ENCODE peak calls at places on chromosomes 12 and 14, in seven cellular contexts. O, J, F, I, E, Y and S are unnamed samples.
A peak's percentile ranks its signal among the peaks of the same experiment; 100 is the strongest.

GRCh38 chr12:81245458-81245857 is 167.6 kb downstream of the ACSS3 start:
- DNase-seq in Y (no peak), F (no peak), I (peak; percentile 76), J (no peak), E (no peak), O (no peak), S (no peak)

GRCh38 chr12:106245767-106246166 is 2.1 kb downstream of the CKAP4 start:
- DNase-seq in E (no peak), O (no peak), Y (peak; percentile 80), F (peak; percentile 86), I (peak; percentile 49), J (no peak), S (peak; percentile 72)

GRCh38 chr14:53295985-53296582 is 143.0 kb upstream of the DDHD1 start:
- DNase-seq in O (no peak), Y (no peak), J (peak; percentile 57), I (no peak), F (no peak), E (peak; percentile 57), S (no peak)

GRCh38 chr12:30537228-30537627 is 158.4 kb downstream of the IPO8 start:
- DNase-seq in O (no peak), J (no peak), Y (no peak), E (no peak), F (no peak), I (no peak), S (no peak)

GRCh38 chr12:42698213-42698612 is 108.7 kb upstream of the PRICKLE1 start:
- DNase-seq in J (no peak), O (no peak), F (no peak), Y (no peak), I (peak; percentile 51), E (no peak), S (no peak)

GRCh38 chr12:69821441-69822204 is 3.4 kb upstream of the MYRFL start:
- DNase-seq in O (no peak), F (no peak), Y (no peak), E (no peak), I (no peak), J (no peak), S (no peak)

GRCh38 chr14:102916347-102917055 is 6.0 kb upstream of the AMN start:
- DNase-seq in J (no peak), O (no peak), I (no peak), Y (no peak), E (no peak), F (no peak), S (no peak)

GRCh38 chr12:30847259-30847658 is 79.3 kb upstream of the TSPAN11 start:
- DNase-seq in E (peak; percentile 84), F (no peak), Y (no peak), O (no peak), I (no peak), J (peak; percentile 83), S (no peak)

GRCh38 chr14:91078095-91078737 is 17.8 kb upstream of the RPS6KA5 start:
- DNase-seq in O (no peak), J (no peak), I (no peak), Y (no peak), F (no peak), E (no peak), S (no peak)

GRCh38 chr12:99267038-99267437 is 380.5 kb upstream of the GARIN6 start:
- DNase-seq in J (no peak), Y (no peak), I (no peak), E (no peak), O (no peak), F (no peak), S (no peak)

GRCh38 chr12:131568336-131568735 is 142.6 kb upstream of the SFSWAP start:
- DNase-seq in F (no peak), J (no peak), O (no peak), Y (no peak), I (no peak), E (no peak), S (no peak)

GRCh38 chr12:121452356-121453021 is 52.6 kb downstream of the RNF34 start:
- DNase-seq in F (no peak), I (peak; percentile 38), J (no peak), E (no peak), Y (no peak), O (no peak), S (peak; percentile 68)

GRCh38 chr12:7479784-7480183 is 23.8 kb downstream of the CD163 start:
- DNase-seq in E (no peak), Y (no peak), I (no peak), O (no peak), J (no peak), F (no peak), S (no peak)
- H3K27ac ChIP-seq in E (no peak overlapping the region), Y (no peak overlapping the region), I (no peak overlapping the region), O (no peak overlapping the region), J (no peak overlapping the region), F (no peak overlapping the region), S (no peak overlapping the region)

DNA sequence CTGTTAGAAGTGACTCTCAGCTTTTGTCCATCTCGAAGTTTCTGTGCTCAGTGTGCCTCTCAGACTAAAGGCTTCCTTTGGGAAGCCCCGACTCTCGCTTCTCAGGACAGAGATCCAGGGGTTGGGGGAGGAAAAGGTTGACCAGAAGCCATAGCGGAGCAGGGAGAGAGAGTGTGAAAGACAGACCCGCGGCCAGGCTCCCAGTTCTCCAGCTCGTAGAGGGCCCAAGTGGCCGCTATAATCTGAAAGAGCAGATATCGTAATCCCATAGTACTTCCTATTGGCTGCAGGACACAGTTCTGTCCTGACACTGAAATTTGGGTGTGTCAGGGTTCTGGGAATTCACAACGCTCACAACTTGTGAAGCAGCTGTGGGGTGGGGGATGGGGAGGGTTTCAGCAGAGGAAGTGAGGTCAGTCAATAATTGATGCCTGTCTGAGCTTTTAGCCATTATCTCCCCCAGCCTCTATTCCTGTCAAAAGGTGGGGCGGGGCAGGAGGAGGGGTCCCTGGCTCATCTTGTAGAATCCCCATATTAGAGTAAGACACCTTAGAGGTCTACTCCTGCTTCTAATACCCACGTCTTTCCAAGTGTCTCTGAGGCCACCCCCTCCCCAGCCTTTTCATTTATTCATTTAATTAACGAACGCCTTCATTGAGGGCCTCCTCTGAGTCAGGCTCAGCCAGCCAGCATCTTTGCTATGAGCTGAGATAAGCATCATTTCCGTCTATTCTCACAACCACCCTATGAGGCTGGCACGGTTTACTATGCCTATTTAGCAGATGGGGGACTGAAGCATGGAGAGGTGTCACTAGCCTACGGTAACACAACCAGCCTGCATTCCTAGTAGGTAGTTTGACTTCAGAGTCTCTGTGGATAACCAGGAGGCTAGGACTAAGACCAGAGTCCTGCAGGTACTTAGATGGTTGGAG is 1.5 kb upstream of the ACVRL1 start:
- DNase-seq in I (peak; percentile 91), J (no peak), O (no peak), F (peak; percentile 80), Y (peak; percentile 74), E (no peak), S (peak; percentile 91)
- H3K4me3 ChIP-seq in I (no peak overlapping the region), J (no peak overlapping the region), O (no peak overlapping the region), F (no peak overlapping the region), Y (peak overlapping the region; percentile 51), E (no peak overlapping the region), S (peak overlapping the region; percentile 91)

GRCh38 chr12:18352312-18352711 is 91.0 kb downstream of the PIK3C2G start:
- DNase-seq in Y (no peak), F (no peak), E (no peak), O (no peak), I (no peak), J (no peak), S (no peak)
- H3K27ac ChIP-seq in Y (no peak overlapping the region), F (no peak overlapping the region), E (no peak overlapping the region), O (no peak overlapping the region), I (no peak overlapping the region), J (no peak overlapping the region), S (no peak overlapping the region)

GRCh38 chr14:68384335-68384734 is 408.5 kb downstream of the ZFP36L1 start:
- DNase-seq in O (no peak), J (no peak), E (no peak), F (peak; percentile 85), Y (peak; percentile 74), I (no peak), S (peak; percentile 68)
- H3K4me3 ChIP-seq in O (no peak overlapping the region), J (no peak overlapping the region), E (no peak overlapping the region), F (no peak overlapping the region), Y (no peak overlapping the region), I (no peak overlapping the region), S (no peak overlapping the region)